ENCODE peak calls at places on chromosomes 11 and 22, in seven cellular contexts. J is ovary, S is cardiac fibroblast, X is BE2C, K is AG04450, M is bronchial epithelial cell, N is lung. Z is an unnamed sample.

GRCh38 chr11:80436547-80436946 is 995.7 kb upstream of the TENM4 start:
- DNase-seq in N (no peak), X (no peak), S (no peak), K (no peak), M (no peak), J (no peak), Z (no peak)

GRCh38 chr11:94731921-94732601 is 36.1 kb upstream of the AMOTL1 start:
- DNase-seq in N (no peak), S (peak), J (no peak), X (peak), K (peak), M (peak), Z (peak)

GRCh38 chr22:36541831-36542391 is 12.9 kb upstream of the EIF3D start:
- DNase-seq in K (peak), X (peak), M (peak), N (no peak), J (no peak), S (peak), Z (peak)

GRCh38 chr22:17369553-17370035 is 334 bp downstream of the CECR2 start:
- DNase-seq in X (peak), K (no peak), M (no peak), N (no peak), J (peak), S (peak), Z (no peak)

GRCh38 chr22:28481725-28482124 is 197.9 kb downstream of the TTC28 start:
- DNase-seq in J (no peak), S (no peak), M (no peak), X (no peak), K (no peak), N (no peak), Z (no peak)

GRCh38 chr11:103649401-103649895 is 387.0 kb upstream of the DDI1 start:
- DNase-seq in K (no peak), X (no peak), S (no peak), J (no peak), N (no peak), M (peak), Z (no peak)

GRCh38 chr11:82680252-82680651 is 53.4 kb downstream of the FAM181B start:
- DNase-seq in M (no peak), K (no peak), S (no peak), X (no peak), J (no peak), N (no peak), Z (peak)

GRCh38 chr11:61499816-61500491 is 8.6 kb upstream of the LRRC10B start:
- DNase-seq in X (no peak), M (no peak), N (no peak), K (no peak), J (no peak), S (no peak), Z (no peak)

GRCh38 chr22:35728639-35729308 is 11.1 kb downstream of the APOL5 start:
- DNase-seq in M (peak), K (no peak), S (no peak), N (no peak), J (no peak), X (no peak), Z (no peak)

GRCh38 chr22:35921777-35922176 is 106.8 kb downstream of the RBFOX2 start:
- DNase-seq in J (peak), K (peak), M (peak), X (peak), N (peak), S (peak), Z (peak)

GRCh38 chr11:30333405-30333804 is 10.5 kb downstream of the ARL14EP start:
- DNase-seq in K (no peak), N (no peak), J (no peak), S (peak), M (peak), X (no peak), Z (no peak)

GRCh38 chr22:43919106-43919965 is 4.3 kb upstream of the PNPLA3 start:
- DNase-seq in X (no peak), M (no peak), J (no peak), K (no peak), N (no peak), S (no peak), Z (no peak)

GRCh38 chr22:43506487-43506886 is 94.7 kb downstream of the MPPED1 start:
- DNase-seq in N (no peak), S (no peak), X (no peak), M (no peak), J (no peak), K (no peak), Z (no peak)

GRCh38 chr11:530960-531825 is 4.2 kb downstream of the HRAS start:
- DNase-seq in K (no peak), X (no peak), S (no peak), J (no peak), N (no peak), M (no peak), Z (no peak)

GRCh38 chr11:111427471-111427912 is 48.4 kb upstream of the POU2AF1 start:
- DNase-seq in N (no peak), S (no peak), M (peak), J (no peak), K (no peak), X (peak), Z (no peak)

GRCh38 chr11:56624661-56625110 is 10.0 kb upstream of the OR5M1 start:
- DNase-seq in X (peak), M (peak), S (peak), J (no peak), N (no peak), K (no peak), Z (peak)

GRCh38 chr11:130442728-130443127 is 5.7 kb upstream of the ADAMTS15 start:
- DNase-seq in K (no peak), S (no peak), M (no peak), J (no peak), X (no peak), N (no peak), Z (no peak)

GRCh38 chr11:67120881-67121710 is 2.0 kb downstream of the KDM2A start:
- DNase-seq in M (peak), J (no peak), S (peak), X (no peak), N (peak), K (no peak), Z (no peak)

GRCh38 chr11:66016793-66017177 is 5.0 kb downstream of the CST6 start:
- DNase-seq in M (no peak), X (no peak), K (no peak), N (no peak), S (no peak), J (no peak), Z (no peak)

GRCh38 chr11:134857035-134857434 is 445.0 kb upstream of the B3GAT1 start:
- DNase-seq in J (no peak), K (no peak), X (no peak), N (no peak), S (no peak), M (no peak), Z (no peak)

GRCh38 chr11:7437706-7438105 is 47.6 kb upstream of the OLFML1 start:
- DNase-seq in N (no peak), X (no peak), J (no peak), S (peak), M (no peak), K (no peak), Z (peak)

GRCh38 chr11:123665321-123665720 is 10.9 kb upstream of the SCN3B start:
- DNase-seq in M (no peak), N (no peak), K (no peak), J (no peak), S (no peak), X (no peak), Z (no peak)

GRCh38 chr11:62881579-62882427 is 1.1 kb downstream of the SLC3A2 start:
- DNase-seq in X (peak), K (peak), S (peak), J (peak), N (peak), M (peak), Z (peak)

GRCh38 chr11:62885137-62885536 is 4.4 kb downstream of the SLC3A2 start:
- DNase-seq in S (no peak), N (no peak), J (no peak), X (no peak), K (no peak), M (no peak), Z (no peak)

GRCh38 chr11:62882811-62883496 is 2.3 kb downstream of the SLC3A2 start:
- DNase-seq in X (no peak), S (no peak), J (no peak), M (no peak), K (no peak), N (no peak), Z (no peak)

GRCh38 chr11:62882428-62882742 is 1.7 kb downstream of the SLC3A2 start:
- DNase-seq in S (no peak), M (no peak), X (no peak), N (no peak), J (no peak), K (no peak), Z (no peak)

GRCh38 chr11:62883677-62884076 is 3.0 kb downstream of the SLC3A2 start:
- DNase-seq in J (no peak), K (no peak), X (no peak), S (no peak), N (no peak), M (no peak), Z (no peak)
- H3K4me3 ChIP-seq in J (no peak), K (peak), X (peak), S (peak), N (no peak), M (peak), Z (peak)

DNA sequence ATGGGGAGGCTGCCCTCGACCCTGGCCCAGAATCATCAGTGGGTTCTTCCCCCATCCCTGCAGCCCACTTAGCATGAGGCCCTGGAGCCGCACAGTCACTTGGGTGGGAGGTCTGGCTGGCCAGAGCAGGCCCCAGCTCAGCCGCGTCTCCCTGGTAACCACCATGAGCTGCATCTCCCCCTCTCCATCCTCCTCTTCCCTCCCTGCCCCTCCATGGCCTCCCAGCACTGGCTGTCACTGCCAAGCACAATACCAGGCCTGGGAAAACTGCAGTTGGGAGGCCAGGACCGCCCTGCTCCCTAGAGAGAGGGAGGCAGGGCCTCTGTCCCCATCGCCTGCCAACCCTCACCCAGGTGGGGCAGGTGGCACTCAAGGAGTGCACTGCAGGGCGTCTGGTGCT is 8.0 kb downstream of the CSDC2 start:
- DNase-seq in K (no peak), M (no peak), J (no peak), S (no peak), X (peak), N (no peak), Z (no peak)
- H3K4me3 ChIP-seq in K (no peak), M (no peak), J (no peak), S (no peak), X (no peak), N (no peak), Z (no peak)

GRCh38 chr22:46055851-46056168 is 78.8 kb upstream of the WNT7B start:
- DNase-seq in J (no peak), S (no peak), K (no peak), X (no peak), N (no peak), M (no peak), Z (no peak)
- H3K4me3 ChIP-seq in J (peak), S (no peak), K (no peak), X (peak), N (no peak), M (peak), Z (peak)

GRCh38 chr11:8809605-8810272 is 101.2 kb upstream of the AKIP1 start:
- DNase-seq in S (no peak), N (no peak), X (no peak), J (no peak), M (no peak), K (no peak), Z (no peak)
- H3K4me3 ChIP-seq in S (peak), N (no peak), X (peak), J (peak), M (peak), K (peak), Z (peak)

DNA sequence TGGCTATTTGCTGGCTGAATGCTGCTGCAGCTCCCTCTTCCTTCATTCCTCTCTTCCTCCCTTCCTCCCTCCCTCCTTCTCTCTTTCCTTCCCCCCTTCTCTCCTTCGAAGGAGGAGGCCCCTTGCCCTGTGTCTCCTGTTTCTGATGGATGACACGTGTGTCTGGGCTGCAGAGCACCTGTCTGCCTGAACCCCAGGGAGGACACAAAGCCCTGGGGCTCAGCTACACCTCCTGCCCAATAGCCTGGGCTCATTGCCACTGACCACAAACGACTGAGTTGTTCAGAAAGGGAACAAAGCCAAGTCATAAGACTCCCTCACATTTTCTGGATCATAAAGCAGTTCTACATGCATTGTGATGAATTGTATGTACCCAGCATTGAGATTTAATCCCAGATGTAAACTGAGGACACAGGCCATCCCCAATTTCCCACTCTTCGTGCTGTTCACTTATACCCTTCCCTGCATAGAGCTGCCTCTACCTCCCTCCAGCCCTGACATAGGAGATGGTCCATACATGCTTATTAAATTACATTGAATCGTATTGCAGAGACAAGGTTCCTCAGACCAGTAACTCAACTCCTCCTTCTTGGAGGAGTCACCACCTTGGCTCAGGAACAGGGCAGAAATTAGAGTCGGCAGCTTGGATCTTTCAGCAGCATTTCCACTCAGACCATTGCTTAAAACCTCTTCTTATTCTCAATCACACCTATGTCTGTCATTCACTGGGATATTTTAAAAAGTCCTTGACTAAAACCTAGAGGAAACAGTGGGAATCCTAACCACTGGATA is 1.2 kb downstream of the CSRP3 start:
- DNase-seq in S (peak), K (peak), M (peak), X (no peak), J (no peak), N (no peak), Z (peak)
- H3K4me3 ChIP-seq in S (no peak), K (no peak), M (no peak), X (no peak), J (no peak), N (no peak), Z (no peak)

DNA sequence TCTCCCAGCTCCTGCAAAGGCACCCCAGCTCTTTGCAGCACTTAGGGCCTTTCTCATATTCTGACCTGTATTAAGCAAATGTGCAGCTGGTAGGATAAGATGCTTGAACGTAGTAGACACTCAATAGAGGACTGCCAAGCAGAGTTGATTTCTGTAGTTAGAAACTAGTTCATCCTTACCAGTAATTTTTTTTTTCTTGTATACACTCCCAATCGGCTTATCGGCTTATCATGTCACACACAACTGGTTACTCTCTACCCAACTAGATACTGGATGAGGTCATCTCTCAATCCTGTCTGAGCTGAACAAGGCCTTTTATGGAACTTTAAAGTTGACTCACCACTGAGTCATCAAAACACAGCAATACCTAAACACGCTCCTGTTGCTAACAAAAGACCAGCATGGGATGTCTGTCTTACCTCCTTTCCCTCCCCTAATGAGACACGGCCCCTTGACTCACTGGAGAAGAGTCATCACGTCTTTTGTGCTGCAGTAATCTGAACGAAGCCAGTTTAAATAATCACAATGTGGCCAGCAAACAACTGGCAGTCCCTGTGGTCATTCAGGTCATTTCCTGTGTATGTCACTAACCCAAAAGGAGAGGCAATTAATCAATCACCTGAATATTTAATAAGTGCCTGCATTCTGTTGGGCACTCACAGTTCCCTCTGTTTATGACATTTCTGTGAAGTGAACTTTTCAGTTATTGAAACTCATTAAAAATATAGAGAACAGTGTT is 7.5 kb upstream of the WEE1 start:
- DNase-seq in X (peak), N (peak), K (peak), M (peak), J (peak), S (peak), Z (peak)
- H3K4me3 ChIP-seq in X (no peak), N (no peak), K (peak), M (no peak), J (no peak), S (no peak), Z (no peak)

GRCh38 chr22:50475652-50476002 is 792 bp upstream of the SBF1 start:
- DNase-seq in S (no peak), N (no peak), K (no peak), M (no peak), X (no peak), J (no peak), Z (no peak)
- H3K4me3 ChIP-seq in S (no peak), N (no peak), K (no peak), M (no peak), X (peak), J (no peak), Z (peak)

GRCh38 chr11:1834791-1835670 is at the start of gene SYT8:
- DNase-seq in M (no peak), J (no peak), K (no peak), S (no peak), N (no peak), X (no peak), Z (no peak)
- H3K4me3 ChIP-seq in M (peak), J (no peak), K (no peak), S (no peak), N (no peak), X (no peak), Z (no peak)

DNA sequence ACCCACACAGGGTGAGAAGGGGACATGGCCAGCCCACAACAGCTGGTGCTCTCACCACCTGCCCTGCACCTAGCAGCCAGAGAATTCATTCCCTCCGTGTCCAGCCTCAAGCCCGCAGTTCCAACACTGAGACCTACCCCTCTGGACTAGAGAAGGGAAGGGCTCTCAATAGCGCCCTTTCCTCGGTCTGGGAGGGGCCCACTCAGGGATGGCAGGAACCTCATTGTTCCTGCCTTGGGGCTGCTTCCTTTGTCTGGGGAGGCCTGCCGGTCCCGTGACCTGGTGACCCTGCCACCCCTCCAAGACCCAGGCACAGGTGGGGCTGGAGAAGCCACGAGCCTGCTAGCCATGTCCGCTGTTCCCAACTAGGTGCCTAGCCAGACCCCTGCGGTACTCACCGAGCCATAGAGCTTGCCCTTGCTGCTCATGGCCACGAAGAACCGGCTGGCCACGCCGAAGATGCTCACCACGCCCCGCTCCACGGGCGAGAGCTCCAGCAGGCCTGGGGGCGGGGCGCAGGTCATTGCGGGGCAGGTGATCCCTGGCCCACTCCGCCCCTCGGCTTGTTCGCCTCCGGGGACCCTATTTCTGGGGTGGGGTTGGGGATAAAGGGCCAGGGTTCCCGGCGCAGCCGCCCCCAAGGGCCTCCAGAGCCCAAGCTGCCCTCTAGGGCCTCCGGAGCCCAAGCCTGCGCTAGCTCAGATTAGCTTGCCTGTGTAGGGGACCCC is 1.4 kb downstream of the FGF4 start:
- DNase-seq in N (no peak), K (no peak), X (no peak), M (no peak), S (no peak), J (no peak), Z (no peak)
- H3K4me3 ChIP-seq in N (no peak), K (no peak), X (no peak), M (no peak), S (no peak), J (no peak), Z (no peak)

DNA sequence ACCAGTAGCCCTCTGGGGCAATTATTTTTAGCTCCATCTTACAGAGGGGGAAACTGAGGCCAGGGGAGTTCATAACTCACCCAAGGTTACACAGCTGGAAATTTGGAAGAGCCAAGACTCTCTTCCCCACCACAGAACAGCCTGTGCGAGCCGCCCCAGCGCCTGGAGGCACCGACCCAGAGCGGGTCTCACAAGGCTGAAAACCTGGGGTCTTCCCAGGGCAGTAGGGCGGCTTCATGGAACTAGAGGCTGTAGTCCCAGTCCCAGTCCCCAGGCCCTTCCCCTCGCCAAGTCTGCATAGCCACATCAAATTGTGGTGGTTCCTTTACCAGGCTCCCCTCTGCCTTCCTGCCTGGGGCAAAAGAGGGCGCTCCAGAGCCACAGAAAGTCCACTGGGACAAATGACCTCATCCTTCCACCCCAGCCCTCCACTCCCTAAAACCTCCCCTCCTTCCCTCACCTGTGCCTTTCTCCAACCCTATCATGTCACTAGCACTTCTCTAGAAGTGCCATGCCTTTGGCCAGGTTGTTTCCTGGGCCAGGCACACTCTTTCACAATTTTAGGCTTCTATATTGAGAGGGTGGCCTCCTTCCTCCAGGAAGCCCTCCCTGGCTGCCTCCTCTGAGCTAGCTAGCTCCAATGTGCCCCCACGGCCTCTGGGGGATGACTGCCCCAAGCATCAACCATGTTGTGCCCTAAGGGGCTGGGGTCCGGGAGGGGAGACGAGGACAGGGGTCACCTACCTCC is 15.2 kb upstream of the CDC42EP1 start:
- DNase-seq in J (peak), K (no peak), X (peak), N (peak), S (peak), M (peak), Z (no peak)
- H3K4me3 ChIP-seq in J (peak), K (peak), X (no peak), N (no peak), S (peak), M (no peak), Z (peak)